ENCODE peak calls at places on chromosomes 16 and 17, in five cellular contexts. C is cardiac fibroblast, F is AG04449, T is foreskin fibroblast, I is transverse colon. M is an unnamed sample.

GRCh38 chr16:85199069-85199725 is 86.9 kb upstream of the CIBAR2 start:
- DNase-seq in C (no peak), F (no peak), T (peak), I (no peak), M (no peak)

GRCh38 chr16:31108035-31108793 is at the start of gene BCKDK:
- DNase-seq in C (peak), F (no peak), T (peak), I (peak), M (no peak)

GRCh38 chr17:82943339-82943738 is 103.5 kb upstream of the ZNF750 start:
- DNase-seq in C (no peak), F (no peak), T (no peak), I (no peak), M (no peak)

GRCh38 chr16:85838381-85838780 is 38.9 kb downstream of the COX4I1 start:
- DNase-seq in C (no peak), F (no peak), T (no peak), I (no peak), M (no peak)

GRCh38 chr17:41734949-41735313 is 488 bp upstream of the HAP1 start:
- DNase-seq in C (no peak), F (no peak), T (no peak), I (no peak), M (no peak)

GRCh38 chr16:12228079-12228606 is 251.6 kb downstream of the SNX29 start:
- DNase-seq in C (no peak), F (no peak), T (no peak), I (no peak), M (no peak)

GRCh38 chr16:60605176-60605575 is 1431.1 kb downstream of the CDH8 start:
- DNase-seq in C (no peak), F (no peak), T (no peak), I (no peak), M (no peak)

GRCh38 chr16:49473773-49474172 is 100.2 kb downstream of the C16orf78 start:
- DNase-seq in C (no peak), F (no peak), T (no peak), I (peak), M (no peak)

GRCh38 chr17:43576563-43577229 is 30.6 kb upstream of the ETV4 start:
- DNase-seq in C (peak), F (no peak), T (peak), I (peak), M (no peak)

GRCh38 chr17:34613064-34614019 is 34.0 kb downstream of the TMEM132E start:
- DNase-seq in C (no peak), F (no peak), T (no peak), I (no peak), M (no peak)

GRCh38 chr17:17922198-17922901 is 49.9 kb downstream of the TOM1L2 start:
- DNase-seq in C (no peak), F (no peak), T (no peak), I (no peak), M (no peak)

GRCh38 chr17:66702106-66702936 is 132.6 kb upstream of the CACNG5 start:
- DNase-seq in C (no peak), F (no peak), T (no peak), I (no peak), M (no peak)

GRCh38 chr17:5209396-5209795 is 17.7 kb upstream of the ZNF594 start:
- DNase-seq in C (no peak), F (no peak), T (peak), I (no peak), M (no peak)

GRCh38 chr17:80221401-80221800 is 1.2 kb downstream of the SLC26A11 start:
- DNase-seq in C (no peak), F (no peak), T (no peak), I (no peak), M (no peak)

GRCh38 chr17:37220609-37220953 is 155.2 kb upstream of the C17orf78 start:
- DNase-seq in C (peak), F (no peak), T (peak), I (peak), M (no peak)

GRCh38 chr17:40319651-40320550 is 10.9 kb downstream of the RARA start:
- DNase-seq in C (no peak), F (no peak), T (no peak), I (peak), M (no peak)

GRCh38 chr17:4317648-4318047 is 48.8 kb downstream of the UBE2G1 start:
- DNase-seq in C (no peak), F (no peak), T (no peak), I (no peak), M (no peak)

GRCh38 chr17:17146791-17147406 is 59.2 kb downstream of the PLD6 start:
- DNase-seq in C (no peak), F (no peak), T (no peak), I (peak), M (no peak)

GRCh38 chr17:17029938-17030337 is 12.3 kb upstream of the MPRIP start:
- DNase-seq in C (no peak), F (no peak), T (no peak), I (no peak), M (no peak)

GRCh38 chr16:60091479-60091878 is 1357.4 kb upstream of the GOT2 start:
- DNase-seq in C (no peak), F (no peak), T (no peak), I (no peak), M (no peak)

GRCh38 chr17:78828470-78829185 is 12.0 kb downstream of the USP36 start:
- DNase-seq in C (peak), F (no peak), T (peak), I (no peak), M (no peak)

GRCh38 chr16:27564226-27564625 is 14.3 kb downstream of the KATNIP start:
- DNase-seq in C (no peak), F (no peak), T (no peak), I (no peak), M (no peak)

GRCh38 chr16:79278506-79278905 is 322.0 kb downstream of the MAF start:
- DNase-seq in C (no peak), F (no peak), T (no peak), I (peak), M (no peak)

GRCh38 chr17:76529224-76529642 is 8.3 kb downstream of the CYGB start:
- DNase-seq in C (peak), F (no peak), T (peak), I (peak), M (no peak)

GRCh38 chr16:58102665-58103427 is 26.3 kb downstream of the CFAP20 start:
- DNase-seq in C (no peak), F (no peak), T (no peak), I (no peak), M (no peak)

GRCh38 chr17:3754458-3755334 is 31.0 kb downstream of the HASPIN start:
- DNase-seq in C (no peak), F (no peak), T (no peak), I (peak), M (no peak)

GRCh38 chr17:1577657-1578428 is 15.3 kb upstream of the PITPNA start:
- DNase-seq in C (no peak), F (no peak), T (no peak), I (no peak), M (no peak)

GRCh38 chr16:20441221-20441620 is 10.1 kb upstream of the ACSM2A start:
- DNase-seq in C (no peak), F (no peak), T (no peak), I (no peak), M (no peak)

GRCh38 chr16:84585886-84586285 is 32.0 kb downstream of the COTL1 start:
- DNase-seq in C (no peak), F (no peak), T (no peak), I (no peak), M (no peak)

GRCh38 chr16:3485097-3485470 is 10.2 kb downstream of the C16orf90 start:
- DNase-seq in C (no peak), F (no peak), T (no peak), I (no peak), M (no peak)

GRCh38 chr17:65531508-65532431 is 29.7 kb downstream of the AXIN2 start:
- DNase-seq in C (peak), F (no peak), T (peak), I (peak), M (no peak)

GRCh38 chr16:1346422-1347285 is 5.0 kb downstream of the TSR3 start:
- DNase-seq in C (no peak), F (no peak), T (no peak), I (no peak), M (no peak)

GRCh38 chr17:66948061-66948750 is 16.3 kb upstream of the CACNG4 start:
- DNase-seq in C (no peak), F (no peak), T (no peak), I (no peak), M (no peak)

GRCh38 chr16:27161398-27161797 is 41.9 kb upstream of the KDM8 start:
- DNase-seq in C (no peak), F (no peak), T (no peak), I (no peak), M (no peak)

GRCh38 chr16:85715169-85716015 is 26.6 kb upstream of the GINS2 start:
- DNase-seq in C (peak), F (no peak), T (no peak), I (no peak), M (no peak)

GRCh38 chr17:9768381-9768934 is 22.9 kb downstream of the DHRS7C start:
- DNase-seq in C (peak), F (no peak), T (peak), I (no peak), M (no peak)

GRCh38 chr16:86536621-86537020 is 18.4 kb downstream of the MTHFSD start:
- DNase-seq in C (no peak), F (no peak), T (no peak), I (no peak), M (no peak)

GRCh38 chr17:44777394-44778348 is 18.9 kb downstream of the ADAM11 start:
- DNase-seq in C (no peak), F (no peak), T (no peak), I (no peak), M (no peak)
- TF ChIP-seq CTCF in C (no peak), F (no peak), T (no peak), I (no peak), M (no peak)

GRCh38 chr16:67157106-67157748 is 2.5 kb downstream of the TRADD start:
- DNase-seq in C (no peak), F (no peak), T (no peak), I (no peak), M (no peak)

GRCh38 chr16:67156146-67156844 is 3.4 kb downstream of the TRADD start:
- DNase-seq in C (no peak), F (no peak), T (no peak), I (no peak), M (no peak)

GRCh38 chr16:67158637-67159600 is 790 bp downstream of the TRADD start:
- DNase-seq in C (no peak), F (no peak), T (no peak), I (peak), M (no peak)

GRCh38 chr16:67155305-67156145 is 4.2 kb downstream of the TRADD start:
- DNase-seq in C (peak), F (no peak), T (peak), I (peak), M (no peak)

GRCh38 chr16:67157892-67158635 is 1.6 kb downstream of the TRADD start:
- DNase-seq in C (no peak), F (no peak), T (no peak), I (no peak), M (no peak)
- H3K4me3 ChIP-seq in C (no peak), F (no peak), T (no peak), I (no peak), M (no peak)

GRCh38 chr17:56934280-56934679 is 20.4 kb upstream of the TRIM25 start:
- DNase-seq in C (no peak), F (no peak), T (no peak), I (no peak), M (no peak)

GRCh38 chr17:56935461-56935860 is 21.6 kb upstream of the TRIM25 start:
- DNase-seq in C (no peak), F (no peak), T (no peak), I (no peak), M (no peak)

GRCh38 chr17:56936697-56937322 is 23.0 kb upstream of the TRIM25 start:
- DNase-seq in C (no peak), F (no peak), T (no peak), I (no peak), M (no peak)

GRCh38 chr17:56933151-56933745 is 19.4 kb upstream of the TRIM25 start:
- DNase-seq in C (no peak), F (no peak), T (no peak), I (no peak), M (no peak)

GRCh38 chr17:56933868-56934267 is 20.0 kb upstream of the TRIM25 start:
- DNase-seq in C (no peak), F (no peak), T (no peak), I (no peak), M (no peak)
- TF ChIP-seq CTCF in C (no peak), F (no peak), T (no peak), I (no peak), M (no peak)

GRCh38 chr17:45121055-45121454 is 11.3 kb downstream of the PLCD3 start:
- DNase-seq in C (no peak), F (no peak), T (no peak), I (no peak), M (no peak)

GRCh38 chr17:45123076-45123770 is 9.1 kb downstream of the PLCD3 start:
- DNase-seq in C (no peak), F (no peak), T (no peak), I (no peak), M (no peak)

GRCh38 chr17:45125509-45125908 is 6.8 kb downstream of the PLCD3 start:
- DNase-seq in C (no peak), F (no peak), T (no peak), I (no peak), M (no peak)

GRCh38 chr17:45127209-45127582 is 5.1 kb downstream of the PLCD3 start:
- DNase-seq in C (no peak), F (no peak), T (no peak), I (peak), M (no peak)

GRCh38 chr17:45123930-45124796 is 8.2 kb downstream of the PLCD3 start:
- DNase-seq in C (peak), F (no peak), T (peak), I (peak), M (peak)
- H3K4me3 ChIP-seq in C (no peak), F (no peak), T (no peak), I (no peak), M (no peak)

GRCh38 chr17:38703742-38704644 is 1.1 kb upstream of the MLLT6 start:
- DNase-seq in C (peak), F (no peak), T (no peak), I (peak), M (no peak)
- TF ChIP-seq CTCF in C (no peak), F (no peak), T (no peak), I (no peak), M (no peak)